ENCODE peak calls at places on chromosomes 4 and X, in eight cellular contexts. One of them, this sample, is unnamed.

GRCh38 chr4:3375688-3376087 is 66.1 kb upstream of the HGFAC start:
- DNase-seq in NCI-H2171 treated with DMSO at 0.1 percent for 48 hours: peak; percentile 4
- DNase-seq in neural crest cell: no peak
- DNase-seq in ACHN: peak; percentile 67
- DNase-seq in stomach: no peak
- DNase-seq in tibial nerve: no peak
- DNase-seq in RKO: peak; percentile 10
- DNase-seq in HFFc6: peak; percentile 89
- DNase-seq in this sample: peak; percentile 50

GRCh38 chr4:60729194-60729593 is 470.9 kb upstream of the ADGRL3 start:
- DNase-seq in NCI-H2171 treated with DMSO at 0.1 percent for 48 hours: no peak
- DNase-seq in neural crest cell: no peak
- DNase-seq in ACHN: no peak
- DNase-seq in stomach: no peak
- DNase-seq in tibial nerve: no peak
- DNase-seq in RKO: no peak
- DNase-seq in HFFc6: peak; percentile 16
- DNase-seq in this sample: no peak

GRCh38 chrX:46554942-46555341 is 9.7 kb upstream of the ZNF674 start:
- DNase-seq in NCI-H2171 treated with DMSO at 0.1 percent for 48 hours: peak; percentile 31
- DNase-seq in neural crest cell: no peak
- DNase-seq in ACHN: no peak
- DNase-seq in stomach: no peak
- DNase-seq in tibial nerve: no peak
- DNase-seq in RKO: peak; percentile 52
- DNase-seq in HFFc6: peak; percentile 35
- DNase-seq in this sample: no peak

GRCh38 chrX:154761977-154762528 is 611 bp upstream of the DKC1 start:
- DNase-seq in NCI-H2171 treated with DMSO at 0.1 percent for 48 hours: peak; percentile 67
- DNase-seq in neural crest cell: no peak
- DNase-seq in ACHN: no peak
- DNase-seq in stomach: no peak
- DNase-seq in tibial nerve: no peak
- DNase-seq in RKO: no peak
- DNase-seq in HFFc6: no peak
- DNase-seq in this sample: peak; percentile 52

GRCh38 chr4:10033191-10033881 is 12.0 kb upstream of the SLC2A9 start:
- DNase-seq in NCI-H2171 treated with DMSO at 0.1 percent for 48 hours: peak; percentile 60
- DNase-seq in neural crest cell: no peak
- DNase-seq in ACHN: no peak
- DNase-seq in stomach: no peak
- DNase-seq in tibial nerve: no peak
- DNase-seq in RKO: no peak
- DNase-seq in HFFc6: peak; percentile 53
- DNase-seq in this sample: no peak

GRCh38 chr4:7206856-7207567 is 14.7 kb downstream of the SORCS2 start:
- DNase-seq in NCI-H2171 treated with DMSO at 0.1 percent for 48 hours: peak; percentile 33
- DNase-seq in neural crest cell: no peak
- DNase-seq in ACHN: peak; percentile 78
- DNase-seq in stomach: peak; percentile 64
- DNase-seq in tibial nerve: peak; percentile 70
- DNase-seq in RKO: peak; percentile 21
- DNase-seq in HFFc6: peak; percentile 74
- DNase-seq in this sample: peak; percentile 95

GRCh38 chr4:21790437-21791029 is 158.0 kb downstream of the KCNIP4 start:
- DNase-seq in NCI-H2171 treated with DMSO at 0.1 percent for 48 hours: no peak
- DNase-seq in neural crest cell: no peak
- DNase-seq in ACHN: peak; percentile 35
- DNase-seq in stomach: no peak
- DNase-seq in tibial nerve: no peak
- DNase-seq in RKO: peak; percentile 39
- DNase-seq in HFFc6: peak; percentile 46
- DNase-seq in this sample: no peak

GRCh38 chrX:112852850-112853249 is 12.2 kb upstream of the AMOT start:
- DNase-seq in NCI-H2171 treated with DMSO at 0.1 percent for 48 hours: peak; percentile 67
- DNase-seq in neural crest cell: no peak
- DNase-seq in ACHN: no peak
- DNase-seq in stomach: no peak
- DNase-seq in tibial nerve: no peak
- DNase-seq in RKO: no peak
- DNase-seq in HFFc6: no peak
- DNase-seq in this sample: no peak

GRCh38 chr4:13541720-13542576 is 2.4 kb downstream of the NKX3-2 start:
- DNase-seq in NCI-H2171 treated with DMSO at 0.1 percent for 48 hours: no peak
- DNase-seq in neural crest cell: no peak
- DNase-seq in ACHN: no peak
- DNase-seq in stomach: no peak
- DNase-seq in tibial nerve: no peak
- DNase-seq in RKO: no peak
- DNase-seq in HFFc6: no peak
- DNase-seq in this sample: peak; percentile 64

GRCh38 chrX:139766545-139766983 is 58.6 kb upstream of the MCF2 start:
- DNase-seq in NCI-H2171 treated with DMSO at 0.1 percent for 48 hours: no peak
- DNase-seq in neural crest cell: no peak
- DNase-seq in ACHN: no peak
- DNase-seq in stomach: no peak
- DNase-seq in tibial nerve: no peak
- DNase-seq in RKO: no peak
- DNase-seq in HFFc6: no peak
- DNase-seq in this sample: no peak

GRCh38 chr4:40910706-40911105 is 161.0 kb downstream of the NSUN7 start:
- DNase-seq in NCI-H2171 treated with DMSO at 0.1 percent for 48 hours: no peak
- DNase-seq in neural crest cell: no peak
- DNase-seq in ACHN: no peak
- DNase-seq in stomach: no peak
- DNase-seq in tibial nerve: no peak
- DNase-seq in RKO: no peak
- DNase-seq in HFFc6: no peak
- DNase-seq in this sample: no peak

GRCh38 chr4:92045718-92046117 is 258.0 kb upstream of the GRID2 start:
- DNase-seq in NCI-H2171 treated with DMSO at 0.1 percent for 48 hours: no peak
- DNase-seq in neural crest cell: no peak
- DNase-seq in ACHN: no peak
- DNase-seq in stomach: no peak
- DNase-seq in tibial nerve: no peak
- DNase-seq in RKO: no peak
- DNase-seq in HFFc6: no peak
- DNase-seq in this sample: no peak

GRCh38 chr4:177356191-177356590 is 46.5 kb downstream of the NEIL3 start:
- DNase-seq in NCI-H2171 treated with DMSO at 0.1 percent for 48 hours: no peak
- DNase-seq in neural crest cell: no peak
- DNase-seq in ACHN: no peak
- DNase-seq in stomach: no peak
- DNase-seq in tibial nerve: no peak
- DNase-seq in RKO: no peak
- DNase-seq in HFFc6: no peak
- DNase-seq in this sample: no peak

GRCh38 chrX:15816886-15817285 is 26.6 kb downstream of the ZRSR2 start:
- DNase-seq in NCI-H2171 treated with DMSO at 0.1 percent for 48 hours: no peak
- DNase-seq in neural crest cell: no peak
- DNase-seq in ACHN: no peak
- DNase-seq in stomach: no peak
- DNase-seq in tibial nerve: no peak
- DNase-seq in RKO: no peak
- DNase-seq in HFFc6: no peak
- DNase-seq in this sample: no peak

GRCh38 chr4:153008578-153009199 is 72.6 kb downstream of the FHDC1 start:
- DNase-seq in NCI-H2171 treated with DMSO at 0.1 percent for 48 hours: no peak
- DNase-seq in neural crest cell: no peak
- DNase-seq in ACHN: no peak
- DNase-seq in stomach: peak; percentile 10
- DNase-seq in tibial nerve: no peak
- DNase-seq in RKO: no peak
- DNase-seq in HFFc6: no peak
- DNase-seq in this sample: no peak

GRCh38 chr4:1253831-1254230 is 4.9 kb upstream of the CTBP1 start:
- DNase-seq in NCI-H2171 treated with DMSO at 0.1 percent for 48 hours: no peak
- DNase-seq in neural crest cell: no peak
- DNase-seq in ACHN: no peak
- DNase-seq in stomach: no peak
- DNase-seq in tibial nerve: no peak
- DNase-seq in RKO: no peak
- DNase-seq in HFFc6: no peak
- DNase-seq in this sample: no peak

GRCh38 chr4:19945979-19946380 is 305.7 kb upstream of the SLIT2 start:
- DNase-seq in NCI-H2171 treated with DMSO at 0.1 percent for 48 hours: no peak
- DNase-seq in neural crest cell: no peak
- DNase-seq in ACHN: peak; percentile 72
- DNase-seq in stomach: no peak
- DNase-seq in tibial nerve: no peak
- DNase-seq in RKO: no peak
- DNase-seq in HFFc6: peak; percentile 98
- DNase-seq in this sample: no peak

GRCh38 chr4:145320269-145320668 is 139.9 kb upstream of the OTUD4 start:
- DNase-seq in NCI-H2171 treated with DMSO at 0.1 percent for 48 hours: no peak
- DNase-seq in neural crest cell: no peak
- DNase-seq in ACHN: no peak
- DNase-seq in stomach: no peak
- DNase-seq in tibial nerve: no peak
- DNase-seq in RKO: no peak
- DNase-seq in HFFc6: no peak
- DNase-seq in this sample: no peak

GRCh38 chr4:2831611-2832308 is 11.9 kb upstream of the ADD1 start:
- DNase-seq in NCI-H2171 treated with DMSO at 0.1 percent for 48 hours: no peak
- DNase-seq in neural crest cell: no peak
- DNase-seq in ACHN: no peak
- DNase-seq in stomach: peak; percentile 22
- DNase-seq in tibial nerve: no peak
- DNase-seq in RKO: no peak
- DNase-seq in HFFc6: no peak
- DNase-seq in this sample: peak; percentile 3

GRCh38 chrX:97117572-97117971 is 233.9 kb downstream of the RPA4 start:
- DNase-seq in NCI-H2171 treated with DMSO at 0.1 percent for 48 hours: no peak
- DNase-seq in neural crest cell: no peak
- DNase-seq in ACHN: no peak
- DNase-seq in stomach: no peak
- DNase-seq in tibial nerve: no peak
- DNase-seq in RKO: no peak
- DNase-seq in HFFc6: no peak
- DNase-seq in this sample: no peak

GRCh38 chr4:101597204-101597603 is 193.3 kb upstream of the BANK1 start:
- DNase-seq in NCI-H2171 treated with DMSO at 0.1 percent for 48 hours: no peak
- DNase-seq in neural crest cell: no peak
- DNase-seq in ACHN: no peak
- DNase-seq in stomach: no peak
- DNase-seq in tibial nerve: no peak
- DNase-seq in RKO: peak; percentile 1
- DNase-seq in HFFc6: peak; percentile 2
- DNase-seq in this sample: no peak

GRCh38 chrX:33784548-33784947 is 347.6 kb downstream of the FAM47A start:
- DNase-seq in NCI-H2171 treated with DMSO at 0.1 percent for 48 hours: no peak
- DNase-seq in neural crest cell: no peak
- DNase-seq in ACHN: no peak
- DNase-seq in stomach: no peak
- DNase-seq in tibial nerve: no peak
- DNase-seq in RKO: no peak
- DNase-seq in HFFc6: no peak
- DNase-seq in this sample: no peak

GRCh38 chr4:184421558-184422155 is 52.7 kb downstream of the IRF2 start:
- DNase-seq in NCI-H2171 treated with DMSO at 0.1 percent for 48 hours: no peak
- DNase-seq in neural crest cell: no peak
- DNase-seq in ACHN: no peak
- DNase-seq in stomach: no peak
- DNase-seq in tibial nerve: no peak
- DNase-seq in RKO: no peak
- DNase-seq in HFFc6: no peak
- DNase-seq in this sample: no peak

GRCh38 chrX:8179653-8180052 is 8.6 kb upstream of the VCX2 start:
- DNase-seq in NCI-H2171 treated with DMSO at 0.1 percent for 48 hours: peak; percentile 13
- DNase-seq in neural crest cell: no peak
- DNase-seq in ACHN: peak; percentile 1
- DNase-seq in stomach: no peak
- DNase-seq in tibial nerve: no peak
- DNase-seq in RKO: no peak
- DNase-seq in HFFc6: no peak
- DNase-seq in this sample: no peak

GRCh38 chr4:15868816-15869413 is 69.6 kb downstream of the FGFBP1 start:
- DNase-seq in NCI-H2171 treated with DMSO at 0.1 percent for 48 hours: no peak
- DNase-seq in neural crest cell: no peak
- DNase-seq in ACHN: no peak
- DNase-seq in stomach: no peak
- DNase-seq in tibial nerve: no peak
- DNase-seq in RKO: no peak
- DNase-seq in HFFc6: no peak
- DNase-seq in this sample: no peak

GRCh38 chr4:159358226-159358625 is 255.3 kb downstream of the RAPGEF2 start:
- DNase-seq in NCI-H2171 treated with DMSO at 0.1 percent for 48 hours: no peak
- DNase-seq in neural crest cell: no peak
- DNase-seq in ACHN: no peak
- DNase-seq in stomach: no peak
- DNase-seq in tibial nerve: no peak
- DNase-seq in RKO: peak; percentile 11
- DNase-seq in HFFc6: peak; percentile 73
- DNase-seq in this sample: no peak

GRCh38 chr4:118888666-118889312 is at the start of gene SYNPO2:
- DNase-seq in NCI-H2171 treated with DMSO at 0.1 percent for 48 hours: peak; percentile 1
- DNase-seq in neural crest cell: peak; percentile 53
- DNase-seq in ACHN: peak; percentile 90
- DNase-seq in stomach: peak; percentile 54
- DNase-seq in tibial nerve: peak; percentile 79
- DNase-seq in RKO: peak; percentile 80
- DNase-seq in HFFc6: peak; percentile 84
- DNase-seq in this sample: peak; percentile 71

GRCh38 chr4:153341575-153342090 is 2.9 kb upstream of the MND1 start:
- DNase-seq in NCI-H2171 treated with DMSO at 0.1 percent for 48 hours: no peak
- DNase-seq in neural crest cell: no peak
- DNase-seq in ACHN: peak; percentile 19
- DNase-seq in stomach: no peak
- DNase-seq in tibial nerve: no peak
- DNase-seq in RKO: peak; percentile 88
- DNase-seq in HFFc6: peak; percentile 66
- DNase-seq in this sample: no peak

This sample was measured in thyroid gland.